ENCODE peak calls at places on chromosome 17, in nine cellular contexts. One of them, this sample, is unnamed.

GRCh38 chr17:21140911-21141310 is 14.1 kb downstream of the DHRS7B start:
- DNase-seq in fibroblast of pulmonary artery: no peak
- DNase-seq in hepatocyte: no peak
- DNase-seq in spleen: no peak
- DNase-seq in nephron progenitor cell: no peak
- DNase-seq in stomach: no peak
- DNase-seq in astrocyte of the spinal cord: no peak
- DNase-seq in NCI-H1694: no peak
- DNase-seq in hypothalamus: no peak
- DNase-seq in this sample: no peak

GRCh38 chr17:27776882-27777624 is 23.3 kb downstream of the NOS2 start:
- DNase-seq in spleen: no peak
- DNase-seq in fibroblast of pulmonary artery: no peak
- DNase-seq in hypothalamus: no peak
- DNase-seq in nephron progenitor cell: no peak
- DNase-seq in stomach: no peak
- DNase-seq in astrocyte of the spinal cord: no peak
- DNase-seq in NCI-H1694: no peak
- DNase-seq in hepatocyte: no peak
- DNase-seq in this sample: no peak

GRCh38 chr17:12553625-12554024 is 112.1 kb upstream of the MYOCD start:
- DNase-seq in hepatocyte: no peak
- DNase-seq in fibroblast of pulmonary artery: no peak
- DNase-seq in hypothalamus: no peak
- DNase-seq in NCI-H1694: no peak
- DNase-seq in spleen: no peak
- DNase-seq in astrocyte of the spinal cord: no peak
- DNase-seq in nephron progenitor cell: no peak
- DNase-seq in stomach: no peak
- DNase-seq in this sample: no peak

GRCh38 chr17:48625502-48626201 is 506 bp downstream of the HOXB9 start:
- DNase-seq in NCI-H1694: no peak
- DNase-seq in hypothalamus: no peak
- DNase-seq in spleen: no peak
- DNase-seq in stomach: peak
- DNase-seq in fibroblast of pulmonary artery: no peak
- DNase-seq in nephron progenitor cell: no peak
- DNase-seq in hepatocyte: peak
- DNase-seq in astrocyte of the spinal cord: no peak
- DNase-seq in this sample: no peak

GRCh38 chr17:19574956-19575355 is 41.3 kb downstream of the SLC47A1 start:
- DNase-seq in hepatocyte: no peak
- DNase-seq in astrocyte of the spinal cord: no peak
- DNase-seq in NCI-H1694: no peak
- DNase-seq in fibroblast of pulmonary artery: no peak
- DNase-seq in spleen: no peak
- DNase-seq in nephron progenitor cell: no peak
- DNase-seq in hypothalamus: no peak
- DNase-seq in stomach: no peak
- DNase-seq in this sample: no peak

GRCh38 chr17:56679148-56679766 is 85.8 kb downstream of the NOG start:
- DNase-seq in hypothalamus: no peak
- DNase-seq in nephron progenitor cell: peak
- DNase-seq in astrocyte of the spinal cord: peak
- DNase-seq in NCI-H1694: peak
- DNase-seq in spleen: no peak
- DNase-seq in stomach: no peak
- DNase-seq in fibroblast of pulmonary artery: peak
- DNase-seq in hepatocyte: peak
- DNase-seq in this sample: no peak

GRCh38 chr17:8949061-8949622 is 16.4 kb downstream of the PIK3R5 start:
- DNase-seq in nephron progenitor cell: no peak
- DNase-seq in fibroblast of pulmonary artery: no peak
- DNase-seq in stomach: no peak
- DNase-seq in astrocyte of the spinal cord: no peak
- DNase-seq in NCI-H1694: no peak
- DNase-seq in hypothalamus: no peak
- DNase-seq in spleen: no peak
- DNase-seq in hepatocyte: no peak
- DNase-seq in this sample: no peak

GRCh38 chr17:973053-973452 is 6.5 kb downstream of the NXN start:
- DNase-seq in stomach: no peak
- DNase-seq in hepatocyte: no peak
- DNase-seq in astrocyte of the spinal cord: peak
- DNase-seq in fibroblast of pulmonary artery: no peak
- DNase-seq in NCI-H1694: no peak
- DNase-seq in nephron progenitor cell: no peak
- DNase-seq in hypothalamus: no peak
- DNase-seq in spleen: no peak
- DNase-seq in this sample: no peak

GRCh38 chr17:37135581-37135980 is 186.8 kb downstream of the AATF start:
- DNase-seq in nephron progenitor cell: no peak
- DNase-seq in stomach: no peak
- DNase-seq in astrocyte of the spinal cord: no peak
- DNase-seq in NCI-H1694: no peak
- DNase-seq in fibroblast of pulmonary artery: no peak
- DNase-seq in spleen: no peak
- DNase-seq in hypothalamus: no peak
- DNase-seq in hepatocyte: no peak
- DNase-seq in this sample: no peak

GRCh38 chr17:49753959-49754391 is 10.0 kb downstream of the FAM117A start:
- DNase-seq in spleen: no peak
- DNase-seq in stomach: no peak
- DNase-seq in hepatocyte: peak
- DNase-seq in fibroblast of pulmonary artery: peak
- DNase-seq in hypothalamus: no peak
- DNase-seq in nephron progenitor cell: no peak
- DNase-seq in NCI-H1694: no peak
- DNase-seq in astrocyte of the spinal cord: no peak
- DNase-seq in this sample: no peak

GRCh38 chr17:50440172-50440837 is 14.3 kb downstream of the ACSF2 start:
- DNase-seq in hepatocyte: no peak
- DNase-seq in nephron progenitor cell: no peak
- DNase-seq in stomach: peak
- DNase-seq in astrocyte of the spinal cord: no peak
- DNase-seq in spleen: no peak
- DNase-seq in hypothalamus: no peak
- DNase-seq in NCI-H1694: no peak
- DNase-seq in fibroblast of pulmonary artery: no peak
- DNase-seq in this sample: no peak

GRCh38 chr17:82836823-82837357 is 2.9 kb downstream of the ZNF750 start:
- DNase-seq in fibroblast of pulmonary artery: no peak
- DNase-seq in hepatocyte: no peak
- DNase-seq in spleen: peak
- DNase-seq in NCI-H1694: peak
- DNase-seq in nephron progenitor cell: no peak
- DNase-seq in hypothalamus: no peak
- DNase-seq in stomach: no peak
- DNase-seq in astrocyte of the spinal cord: peak
- DNase-seq in this sample: no peak

GRCh38 chr17:20944014-20944905 is 98.6 kb downstream of the USP22 start:
- DNase-seq in NCI-H1694: no peak
- DNase-seq in hepatocyte: peak
- DNase-seq in nephron progenitor cell: peak
- DNase-seq in stomach: peak
- DNase-seq in spleen: no peak
- DNase-seq in hypothalamus: no peak
- DNase-seq in astrocyte of the spinal cord: no peak
- DNase-seq in fibroblast of pulmonary artery: no peak
- DNase-seq in this sample: no peak

GRCh38 chr17:35289222-35289621 is 46.4 kb downstream of the SLFN5 start:
- DNase-seq in fibroblast of pulmonary artery: no peak
- DNase-seq in NCI-H1694: no peak
- DNase-seq in stomach: no peak
- DNase-seq in hepatocyte: no peak
- DNase-seq in nephron progenitor cell: no peak
- DNase-seq in astrocyte of the spinal cord: no peak
- DNase-seq in hypothalamus: no peak
- DNase-seq in spleen: no peak
- DNase-seq in this sample: no peak

GRCh38 chr17:2075336-2076056 is 20.6 kb downstream of the HIC1 start:
- DNase-seq in fibroblast of pulmonary artery: peak
- DNase-seq in spleen: peak
- DNase-seq in nephron progenitor cell: no peak
- DNase-seq in astrocyte of the spinal cord: no peak
- DNase-seq in stomach: no peak
- DNase-seq in hepatocyte: peak
- DNase-seq in hypothalamus: no peak
- DNase-seq in NCI-H1694: no peak
- DNase-seq in this sample: no peak

GRCh38 chr17:35878361-35878760 is 1.8 kb downstream of the CCL5 start:
- DNase-seq in hypothalamus: no peak
- DNase-seq in stomach: no peak
- DNase-seq in nephron progenitor cell: no peak
- DNase-seq in fibroblast of pulmonary artery: no peak
- DNase-seq in hepatocyte: no peak
- DNase-seq in astrocyte of the spinal cord: no peak
- DNase-seq in NCI-H1694: no peak
- DNase-seq in spleen: no peak
- DNase-seq in this sample: no peak

GRCh38 chr17:18156171-18156975 is 27.3 kb upstream of the ALKBH5 start:
- DNase-seq in stomach: no peak
- DNase-seq in nephron progenitor cell: no peak
- DNase-seq in spleen: no peak
- DNase-seq in fibroblast of pulmonary artery: no peak
- DNase-seq in NCI-H1694: no peak
- DNase-seq in hepatocyte: no peak
- DNase-seq in astrocyte of the spinal cord: no peak
- DNase-seq in hypothalamus: no peak
- DNase-seq in this sample: no peak

GRCh38 chr17:1145311-1145986 is 34.3 kb downstream of the ABR start:
- DNase-seq in nephron progenitor cell: no peak
- DNase-seq in NCI-H1694: no peak
- DNase-seq in hypothalamus: no peak
- DNase-seq in stomach: no peak
- DNase-seq in fibroblast of pulmonary artery: no peak
- DNase-seq in spleen: no peak
- DNase-seq in hepatocyte: no peak
- DNase-seq in astrocyte of the spinal cord: no peak
- DNase-seq in this sample: no peak

GRCh38 chr17:18314059-18314730 is 599 bp downstream of the TOP3A start:
- DNase-seq in hypothalamus: no peak
- DNase-seq in nephron progenitor cell: no peak
- DNase-seq in hepatocyte: no peak
- DNase-seq in stomach: no peak
- DNase-seq in NCI-H1694: no peak
- DNase-seq in fibroblast of pulmonary artery: peak
- DNase-seq in spleen: no peak
- DNase-seq in astrocyte of the spinal cord: peak
- DNase-seq in this sample: no peak

GRCh38 chr17:78562734-78563133 is 14.5 kb downstream of the DNAH17 start:
- DNase-seq in spleen: no peak
- DNase-seq in NCI-H1694: no peak
- DNase-seq in hepatocyte: no peak
- DNase-seq in stomach: no peak
- DNase-seq in hypothalamus: no peak
- DNase-seq in astrocyte of the spinal cord: no peak
- DNase-seq in fibroblast of pulmonary artery: no peak
- DNase-seq in nephron progenitor cell: no peak
- DNase-seq in this sample: no peak

GRCh38 chr17:69551212-69552010 is 136.9 kb downstream of the MAP2K6 start:
- DNase-seq in nephron progenitor cell: no peak
- DNase-seq in NCI-H1694: no peak
- DNase-seq in spleen: no peak
- DNase-seq in fibroblast of pulmonary artery: no peak
- DNase-seq in astrocyte of the spinal cord: no peak
- DNase-seq in stomach: no peak
- DNase-seq in hypothalamus: no peak
- DNase-seq in hepatocyte: no peak
- DNase-seq in this sample: no peak

GRCh38 chr17:34998205-34998604 is 17.9 kb downstream of the LIG3 start:
- DNase-seq in spleen: peak
- DNase-seq in nephron progenitor cell: peak
- DNase-seq in NCI-H1694: peak
- DNase-seq in stomach: peak
- DNase-seq in fibroblast of pulmonary artery: peak
- DNase-seq in hypothalamus: no peak
- DNase-seq in astrocyte of the spinal cord: peak
- DNase-seq in hepatocyte: peak
- DNase-seq in this sample: peak

GRCh38 chr17:11608396-11608795 is 10.1 kb downstream of the DNAH9 start:
- DNase-seq in hypothalamus: no peak
- DNase-seq in hepatocyte: peak
- DNase-seq in spleen: no peak
- DNase-seq in stomach: peak
- DNase-seq in fibroblast of pulmonary artery: no peak
- DNase-seq in astrocyte of the spinal cord: no peak
- DNase-seq in NCI-H1694: no peak
- DNase-seq in nephron progenitor cell: no peak
- DNase-seq in this sample: no peak

This sample was measured in posterior cingulate gyrus.